ENCODE peak calls at places on chromosomes 12 and 14, in seven cellular contexts. B is NCI-H345, O is Right ventricle myocardium superior, M is T47D, I is MV-4-11, D is A549, V is HFFc6. J is an unnamed sample.
A peak's percentile ranks its signal among the peaks of the same experiment; 100 is the strongest.

GRCh38 chr14:31677630-31678029 is 116.4 kb downstream of the NUBPL start:
- DNase-seq in B (no peak), O (no peak), M (no peak), I (no peak), D (no peak), V (no peak), J (peak; percentile 5)

GRCh38 chr14:74848768-74849167 is 27.2 kb downstream of the PROX2 start:
- DNase-seq in B (no peak), O (no peak), M (no peak), I (peak; percentile 64), D (no peak), V (no peak), J (no peak)

GRCh38 chr12:118164798-118165486 is 29.0 kb downstream of the PEBP1 start:
- DNase-seq in B (no peak), O (no peak), M (peak; percentile 59), I (peak; percentile 42), D (peak; percentile 51), V (peak; percentile 16), J (peak; percentile 11)

GRCh38 chr14:100221419-100222218 is 17.3 kb upstream of the YY1 start:
- DNase-seq in B (peak; percentile 69), O (peak; percentile 64), M (no peak), I (peak; percentile 97), D (no peak), V (peak; percentile 25), J (peak; percentile 86)

GRCh38 chr14:99972748-99973466 is 92.3 kb upstream of the EVL start:
- DNase-seq in B (no peak), O (no peak), M (no peak), I (peak; percentile 19), D (no peak), V (no peak), J (no peak)

GRCh38 chr14:38721822-38722431 is 381.1 kb downstream of the SEC23A start:
- DNase-seq in B (peak; percentile 31), O (peak; percentile 48), M (peak; percentile 24), I (peak; percentile 71), D (peak; percentile 18), V (peak; percentile 48), J (peak; percentile 69)

GRCh38 chr12:26868505-26869494 is 35.8 kb upstream of the ITPR2 start:
- DNase-seq in B (no peak), O (no peak), M (no peak), I (no peak), D (no peak), V (no peak), J (no peak)

GRCh38 chr12:87152841-87153528 is 876.2 kb downstream of the C12orf50 start:
- DNase-seq in B (no peak), O (no peak), M (no peak), I (no peak), D (no peak), V (no peak), J (no peak)

GRCh38 chr12:93978553-93978952 is 169.8 kb upstream of the PLXNC1 start:
- DNase-seq in B (no peak), O (no peak), M (no peak), I (no peak), D (no peak), V (peak; percentile 86), J (no peak)

GRCh38 chr12:56248711-56249110 is 9.5 kb downstream of the ANKRD52 start:
- DNase-seq in B (no peak), O (no peak), M (no peak), I (no peak), D (no peak), V (no peak), J (no peak)

GRCh38 chr14:106872619-106873446 is 1346.5 kb downstream of the TMEM121 start:
- DNase-seq in B (peak; percentile 94), O (peak; percentile 72), M (peak; percentile 92), I (peak; percentile 75), D (peak; percentile 53), V (no peak), J (peak; percentile 56)

J was measured in NCI-H1417.